ENCODE peak calls at places on chromosomes 3 and 15, in eight cellular contexts. One of them, this sample, is unnamed.

GRCh38 chr3:189355481-189356201 is 183.9 kb downstream of the TPRG1 start:
- DNase-seq in fibroblast of the aortic adventitia: peak
- DNase-seq in HFF-Myc: no peak
- DNase-seq in tibial artery: no peak
- DNase-seq in cardiac fibroblast: peak
- DNase-seq in upper lobe of right lung: no peak
- DNase-seq in left ventricle myocardium inferior: no peak
- DNase-seq in upper lobe of left lung: no peak
- DNase-seq in this sample: no peak

GRCh38 chr3:73637042-73637441 is 12.3 kb upstream of the PDZRN3 start:
- DNase-seq in left ventricle myocardium inferior: no peak
- DNase-seq in HFF-Myc: no peak
- DNase-seq in upper lobe of left lung: no peak
- DNase-seq in fibroblast of the aortic adventitia: peak
- DNase-seq in tibial artery: no peak
- DNase-seq in cardiac fibroblast: peak
- DNase-seq in upper lobe of right lung: no peak
- DNase-seq in this sample: no peak

GRCh38 chr15:39438795-39439577 is 141.9 kb upstream of the THBS1 start:
- DNase-seq in cardiac fibroblast: no peak
- DNase-seq in tibial artery: no peak
- DNase-seq in upper lobe of left lung: no peak
- DNase-seq in left ventricle myocardium inferior: no peak
- DNase-seq in upper lobe of right lung: no peak
- DNase-seq in HFF-Myc: no peak
- DNase-seq in fibroblast of the aortic adventitia: no peak
- DNase-seq in this sample: peak

GRCh38 chr3:132554437-132554836 is 42.6 kb upstream of the ACKR4 start:
- DNase-seq in cardiac fibroblast: peak
- DNase-seq in HFF-Myc: no peak
- DNase-seq in upper lobe of left lung: no peak
- DNase-seq in fibroblast of the aortic adventitia: no peak
- DNase-seq in upper lobe of right lung: no peak
- DNase-seq in left ventricle myocardium inferior: no peak
- DNase-seq in tibial artery: no peak
- DNase-seq in this sample: no peak

GRCh38 chr3:169299897-169300296 is 363.6 kb downstream of the MECOM start:
- DNase-seq in HFF-Myc: no peak
- DNase-seq in tibial artery: no peak
- DNase-seq in upper lobe of left lung: no peak
- DNase-seq in upper lobe of right lung: no peak
- DNase-seq in fibroblast of the aortic adventitia: no peak
- DNase-seq in cardiac fibroblast: no peak
- DNase-seq in left ventricle myocardium inferior: no peak
- DNase-seq in this sample: no peak

GRCh38 chr3:50336452-50337174 is 4.0 kb downstream of the RASSF1 start:
- DNase-seq in HFF-Myc: no peak
- DNase-seq in left ventricle myocardium inferior: no peak
- DNase-seq in cardiac fibroblast: peak
- DNase-seq in upper lobe of left lung: no peak
- DNase-seq in fibroblast of the aortic adventitia: peak
- DNase-seq in upper lobe of right lung: no peak
- DNase-seq in tibial artery: no peak
- DNase-seq in this sample: no peak

GRCh38 chr3:114839476-114839875 is 307.6 kb downstream of the ZBTB20 start:
- DNase-seq in fibroblast of the aortic adventitia: no peak
- DNase-seq in upper lobe of left lung: no peak
- DNase-seq in HFF-Myc: peak
- DNase-seq in upper lobe of right lung: no peak
- DNase-seq in left ventricle myocardium inferior: no peak
- DNase-seq in tibial artery: no peak
- DNase-seq in cardiac fibroblast: no peak
- DNase-seq in this sample: no peak

GRCh38 chr3:62529230-62529629 is 155.9 kb upstream of the FEZF2 start:
- DNase-seq in cardiac fibroblast: peak
- DNase-seq in left ventricle myocardium inferior: peak
- DNase-seq in upper lobe of left lung: peak
- DNase-seq in upper lobe of right lung: no peak
- DNase-seq in fibroblast of the aortic adventitia: peak
- DNase-seq in HFF-Myc: peak
- DNase-seq in tibial artery: no peak
- DNase-seq in this sample: peak

GRCh38 chr3:52039846-52040245 is 16.5 kb downstream of the DUSP7 start:
- DNase-seq in left ventricle myocardium inferior: peak
- DNase-seq in HFF-Myc: no peak
- DNase-seq in upper lobe of right lung: peak
- DNase-seq in tibial artery: peak
- DNase-seq in upper lobe of left lung: peak
- DNase-seq in fibroblast of the aortic adventitia: peak
- DNase-seq in cardiac fibroblast: peak
- DNase-seq in this sample: peak

GRCh38 chr3:44079916-44080315 is 161.8 kb upstream of the TOPAZ1 start:
- DNase-seq in upper lobe of left lung: no peak
- DNase-seq in left ventricle myocardium inferior: no peak
- DNase-seq in upper lobe of right lung: no peak
- DNase-seq in fibroblast of the aortic adventitia: no peak
- DNase-seq in cardiac fibroblast: no peak
- DNase-seq in HFF-Myc: no peak
- DNase-seq in tibial artery: no peak
- DNase-seq in this sample: no peak

GRCh38 chr3:172447611-172448579 is at the start of gene GHSR:
- DNase-seq in upper lobe of right lung: no peak
- DNase-seq in left ventricle myocardium inferior: no peak
- DNase-seq in HFF-Myc: no peak
- DNase-seq in tibial artery: no peak
- DNase-seq in cardiac fibroblast: no peak
- DNase-seq in upper lobe of left lung: no peak
- DNase-seq in fibroblast of the aortic adventitia: no peak
- DNase-seq in this sample: no peak

GRCh38 chr3:195768831-195769303 is 42.9 kb downstream of the MUC4 start:
- DNase-seq in cardiac fibroblast: no peak
- DNase-seq in left ventricle myocardium inferior: no peak
- DNase-seq in HFF-Myc: no peak
- DNase-seq in tibial artery: no peak
- DNase-seq in upper lobe of left lung: no peak
- DNase-seq in fibroblast of the aortic adventitia: no peak
- DNase-seq in upper lobe of right lung: peak
- DNase-seq in this sample: no peak

GRCh38 chr3:146777941-146778340 is 172.8 kb upstream of the PLSCR5 start:
- DNase-seq in left ventricle myocardium inferior: no peak
- DNase-seq in upper lobe of left lung: no peak
- DNase-seq in fibroblast of the aortic adventitia: no peak
- DNase-seq in tibial artery: no peak
- DNase-seq in HFF-Myc: no peak
- DNase-seq in upper lobe of right lung: no peak
- DNase-seq in cardiac fibroblast: no peak
- DNase-seq in this sample: no peak

GRCh38 chr3:146780251-146780650 is 175.1 kb upstream of the PLSCR5 start:
- DNase-seq in tibial artery: no peak
- DNase-seq in upper lobe of right lung: no peak
- DNase-seq in cardiac fibroblast: peak
- DNase-seq in HFF-Myc: peak
- DNase-seq in upper lobe of left lung: no peak
- DNase-seq in left ventricle myocardium inferior: no peak
- DNase-seq in fibroblast of the aortic adventitia: no peak
- DNase-seq in this sample: no peak

GRCh38 chr3:146781606-146782005 is 176.5 kb upstream of the PLSCR5 start:
- DNase-seq in upper lobe of right lung: no peak
- DNase-seq in HFF-Myc: no peak
- DNase-seq in tibial artery: no peak
- DNase-seq in left ventricle myocardium inferior: no peak
- DNase-seq in fibroblast of the aortic adventitia: peak
- DNase-seq in cardiac fibroblast: peak
- DNase-seq in upper lobe of left lung: no peak
- DNase-seq in this sample: no peak

GRCh38 chr3:146783446-146783845 is 178.3 kb upstream of the PLSCR5 start:
- DNase-seq in upper lobe of right lung: no peak
- DNase-seq in HFF-Myc: no peak
- DNase-seq in cardiac fibroblast: no peak
- DNase-seq in upper lobe of left lung: no peak
- DNase-seq in fibroblast of the aortic adventitia: peak
- DNase-seq in left ventricle myocardium inferior: no peak
- DNase-seq in tibial artery: no peak
- DNase-seq in this sample: no peak

DNA sequence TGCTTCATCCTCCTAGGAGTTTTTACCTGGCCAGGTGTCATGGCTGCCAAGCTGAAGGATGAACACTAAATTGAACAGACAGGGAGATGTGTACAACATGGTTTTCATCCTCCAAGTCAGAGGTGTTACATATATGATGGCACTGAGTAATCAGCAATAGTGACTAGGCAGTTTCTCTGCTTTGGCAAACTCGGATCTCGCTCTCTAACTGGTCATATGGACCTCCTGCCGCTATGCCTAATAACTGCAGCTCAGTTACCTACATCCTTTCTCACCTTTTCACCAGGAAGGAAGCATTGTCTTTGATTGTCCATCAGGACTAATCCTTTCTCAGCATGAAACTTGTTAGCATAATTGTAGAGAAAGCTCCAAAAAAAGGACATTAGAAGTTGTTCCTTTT is 175.9 kb upstream of the PLSCR5 start:
- DNase-seq in upper lobe of left lung: no peak
- DNase-seq in left ventricle myocardium inferior: no peak
- DNase-seq in upper lobe of right lung: no peak
- DNase-seq in fibroblast of the aortic adventitia: peak
- DNase-seq in tibial artery: no peak
- DNase-seq in HFF-Myc: no peak
- DNase-seq in cardiac fibroblast: peak
- DNase-seq in this sample: no peak
- H3K4me3 ChIP-seq in upper lobe of left lung: no peak
- H3K4me3 ChIP-seq in left ventricle myocardium inferior: no peak
- H3K4me3 ChIP-seq in upper lobe of right lung: no peak
- H3K4me3 ChIP-seq in fibroblast of the aortic adventitia: no peak
- H3K4me3 ChIP-seq in tibial artery: no peak
- H3K4me3 ChIP-seq in HFF-Myc: no peak
- H3K4me3 ChIP-seq in cardiac fibroblast: no peak
- H3K4me3 ChIP-seq in this sample: no peak

DNA sequence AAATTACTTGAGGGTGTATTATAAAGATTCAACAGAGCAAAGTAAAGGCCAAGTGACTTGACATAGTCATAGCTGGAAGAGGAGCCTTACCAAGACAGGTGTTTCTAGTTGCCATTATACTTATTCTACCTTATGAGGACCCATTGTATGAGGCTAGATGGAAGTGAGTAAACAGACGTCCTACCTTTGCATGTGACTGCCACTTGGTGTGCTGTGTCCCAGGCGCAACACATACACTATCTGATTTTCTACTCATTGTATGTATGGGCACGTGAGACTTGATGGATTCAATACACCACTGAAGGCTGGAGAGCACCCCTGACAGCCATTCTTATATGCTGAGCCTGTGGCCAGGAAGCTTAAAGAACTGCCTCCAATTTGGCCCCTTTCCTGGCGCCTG is 40.5 kb downstream of the BOC start:
- DNase-seq in tibial artery: no peak
- DNase-seq in left ventricle myocardium inferior: no peak
- DNase-seq in cardiac fibroblast: no peak
- DNase-seq in upper lobe of left lung: no peak
- DNase-seq in HFF-Myc: no peak
- DNase-seq in fibroblast of the aortic adventitia: no peak
- DNase-seq in upper lobe of right lung: no peak
- DNase-seq in this sample: no peak
- H3K4me3 ChIP-seq in tibial artery: no peak
- H3K4me3 ChIP-seq in left ventricle myocardium inferior: no peak
- H3K4me3 ChIP-seq in cardiac fibroblast: no peak
- H3K4me3 ChIP-seq in upper lobe of left lung: no peak
- H3K4me3 ChIP-seq in HFF-Myc: no peak
- H3K4me3 ChIP-seq in fibroblast of the aortic adventitia: no peak
- H3K4me3 ChIP-seq in upper lobe of right lung: no peak
- H3K4me3 ChIP-seq in this sample: no peak

DNA sequence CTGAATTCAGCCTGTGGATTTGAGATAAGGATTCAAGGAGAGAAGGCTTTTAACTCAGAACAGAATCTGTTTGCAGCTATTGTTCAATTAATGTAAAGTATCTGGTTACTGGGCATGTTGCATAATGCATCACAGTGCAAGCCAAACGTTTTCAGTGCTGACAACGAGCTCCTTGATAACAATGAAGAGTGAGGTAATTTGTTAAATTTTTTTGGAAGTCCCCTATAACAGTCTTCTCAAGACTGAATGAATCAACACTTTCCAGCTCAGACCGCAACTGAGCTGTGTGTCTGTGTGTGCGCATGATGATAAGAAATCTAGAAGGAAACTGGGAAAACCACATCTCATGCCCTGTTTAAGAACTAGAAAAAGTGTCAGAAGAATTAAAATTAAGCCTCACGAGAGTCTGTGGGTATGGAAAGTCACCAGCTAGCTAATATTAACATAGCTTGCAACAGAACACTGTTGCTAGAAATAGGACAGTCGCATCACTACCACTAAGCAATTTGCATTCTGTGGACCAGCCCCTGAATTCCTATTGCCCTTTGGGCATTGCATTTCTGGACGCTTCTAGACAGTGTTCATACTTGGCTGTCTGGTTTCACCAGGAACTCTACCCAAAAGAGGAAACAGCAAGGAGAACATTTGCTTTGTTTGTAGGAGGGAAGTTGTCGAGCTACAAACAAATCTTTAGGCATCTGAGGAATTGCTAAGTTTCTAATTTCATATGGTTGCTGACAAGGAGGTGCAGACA is 43.7 kb upstream of the ATP2C1 start:
- DNase-seq in tibial artery: peak
- DNase-seq in HFF-Myc: no peak
- DNase-seq in fibroblast of the aortic adventitia: peak
- DNase-seq in upper lobe of left lung: peak
- DNase-seq in left ventricle myocardium inferior: no peak
- DNase-seq in cardiac fibroblast: peak
- DNase-seq in upper lobe of right lung: no peak
- DNase-seq in this sample: peak
- H3K4me3 ChIP-seq in tibial artery: peak
- H3K4me3 ChIP-seq in HFF-Myc: no peak
- H3K4me3 ChIP-seq in fibroblast of the aortic adventitia: no peak
- H3K4me3 ChIP-seq in upper lobe of left lung: peak
- H3K4me3 ChIP-seq in left ventricle myocardium inferior: peak
- H3K4me3 ChIP-seq in cardiac fibroblast: no peak
- H3K4me3 ChIP-seq in upper lobe of right lung: peak
- H3K4me3 ChIP-seq in this sample: peak

GRCh38 chr3:194736277-194736895 is 50.7 kb downstream of the FAM43A start:
- DNase-seq in cardiac fibroblast: no peak
- DNase-seq in upper lobe of right lung: no peak
- DNase-seq in left ventricle myocardium inferior: no peak
- DNase-seq in fibroblast of the aortic adventitia: no peak
- DNase-seq in HFF-Myc: no peak
- DNase-seq in tibial artery: no peak
- DNase-seq in upper lobe of left lung: no peak
- DNase-seq in this sample: no peak
- H3K4me3 ChIP-seq in cardiac fibroblast: no peak
- H3K4me3 ChIP-seq in upper lobe of right lung: no peak
- H3K4me3 ChIP-seq in left ventricle myocardium inferior: no peak
- H3K4me3 ChIP-seq in fibroblast of the aortic adventitia: no peak
- H3K4me3 ChIP-seq in HFF-Myc: no peak
- H3K4me3 ChIP-seq in tibial artery: no peak
- H3K4me3 ChIP-seq in upper lobe of left lung: no peak
- H3K4me3 ChIP-seq in this sample: no peak

DNA sequence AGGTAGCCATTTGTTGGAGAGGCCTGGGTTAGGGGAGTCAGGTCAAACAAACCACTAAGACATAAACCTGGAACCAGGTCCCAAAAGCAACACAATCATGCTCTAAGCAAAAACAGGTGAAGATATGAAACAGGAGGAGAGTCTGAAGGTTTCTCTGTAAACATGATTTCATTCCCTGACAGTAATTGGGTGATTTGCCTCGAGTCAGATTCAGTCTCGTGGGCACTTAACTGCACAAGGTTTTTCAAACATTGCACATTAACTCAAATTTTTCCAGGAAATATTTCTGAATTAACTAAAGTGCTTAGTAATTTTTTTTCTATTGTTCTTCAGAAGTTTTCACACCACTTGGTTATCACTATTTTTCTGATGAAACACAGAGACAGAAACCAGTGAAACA is 27.8 kb downstream of the RORA start:
- DNase-seq in cardiac fibroblast: no peak
- DNase-seq in upper lobe of left lung: no peak
- DNase-seq in left ventricle myocardium inferior: no peak
- DNase-seq in fibroblast of the aortic adventitia: no peak
- DNase-seq in upper lobe of right lung: no peak
- DNase-seq in tibial artery: no peak
- DNase-seq in HFF-Myc: no peak
- DNase-seq in this sample: no peak
- H3K4me3 ChIP-seq in cardiac fibroblast: no peak
- H3K4me3 ChIP-seq in upper lobe of left lung: no peak
- H3K4me3 ChIP-seq in left ventricle myocardium inferior: no peak
- H3K4me3 ChIP-seq in fibroblast of the aortic adventitia: no peak
- H3K4me3 ChIP-seq in upper lobe of right lung: no peak
- H3K4me3 ChIP-seq in tibial artery: no peak
- H3K4me3 ChIP-seq in HFF-Myc: no peak
- H3K4me3 ChIP-seq in this sample: no peak

This sample was measured in right cardiac atrium.